ENCODE peak calls at places on chromosome 12, in eight cellular contexts. H, Y, N, P, V, Z, C and K are unnamed samples.

GRCh38 chr12:43579240-43579639 is 27.2 kb upstream of the ADAMTS20 start:
- DNase-seq in Z (no peak), Y (no peak), H (no peak), V (no peak), C (no peak), N (no peak), P (no peak), K (no peak)

GRCh38 chr12:51887476-51888315 is at the start of gene ANKRD33:
- DNase-seq in V (no peak), Z (no peak), P (no peak), Y (no peak), N (no peak), C (no peak), H (no peak), K (no peak)

GRCh38 chr12:6442799-6443198 is 2.0 kb upstream of the CD27 start:
- DNase-seq in Y (no peak), H (no peak), Z (no peak), C (no peak), N (no peak), V (no peak), P (peak), K (no peak)

GRCh38 chr12:10140001-10140400 is 10.0 kb upstream of the CLEC7A start:
- DNase-seq in V (peak), Y (no peak), H (peak), N (peak), P (peak), C (no peak), Z (peak), K (peak)

GRCh38 chr12:114293571-114294302 is 112.2 kb downstream of the TBX5 start:
- DNase-seq in V (no peak), H (no peak), N (no peak), P (no peak), C (no peak), Y (no peak), Z (no peak), K (no peak)

GRCh38 chr12:84376320-84376719 is 536.3 kb downstream of the SLC6A15 start:
- DNase-seq in N (no peak), Y (no peak), C (no peak), V (no peak), Z (no peak), P (no peak), H (no peak), K (no peak)

GRCh38 chr12:42609605-42610004 is 20.1 kb upstream of the PRICKLE1 start:
- DNase-seq in Y (no peak), H (no peak), C (no peak), N (no peak), Z (no peak), V (no peak), P (no peak), K (no peak)

GRCh38 chr12:57611810-57612710 is 825 bp downstream of the ARHGEF25 start:
- DNase-seq in Z (no peak), P (no peak), V (no peak), C (no peak), Y (no peak), N (no peak), H (no peak), K (no peak)

GRCh38 chr12:50188280-50188781 is 21.2 kb upstream of the CERS5 start:
- DNase-seq in H (no peak), Y (no peak), N (peak), C (no peak), P (no peak), Z (no peak), V (no peak), K (no peak)

GRCh38 chr12:14614704-14615121 is 47.0 kb upstream of the PLBD1 start:
- DNase-seq in C (no peak), V (no peak), H (no peak), Y (no peak), Z (no peak), N (no peak), P (peak), K (no peak)

GRCh38 chr12:116382456-116382902 is 105.0 kb upstream of the MED13L start:
- DNase-seq in H (no peak), C (no peak), N (peak), V (no peak), Y (no peak), P (no peak), Z (no peak), K (no peak)

GRCh38 chr12:50482566-50482965 is 22.2 kb upstream of the DIP2B start:
- DNase-seq in P (no peak), N (no peak), Z (no peak), H (no peak), Y (no peak), C (no peak), V (no peak), K (no peak)

GRCh38 chr12:120674172-120674571 is 12.8 kb upstream of the MLEC start:
- DNase-seq in P (peak), Y (no peak), N (no peak), V (no peak), C (no peak), Z (no peak), H (no peak), K (no peak)

GRCh38 chr12:52230364-52231281 is 2.4 kb upstream of the KRT7 start:
- DNase-seq in V (peak), P (no peak), H (peak), C (no peak), N (peak), Y (peak), Z (peak), K (no peak)

GRCh38 chr12:14256555-14257169 is 108.8 kb upstream of the ATF7IP start:
- DNase-seq in H (peak), N (peak), V (peak), Y (peak), P (peak), Z (peak), C (peak), K (peak)

GRCh38 chr12:41141076-41141475 is 47.0 kb upstream of the PDZRN4 start:
- DNase-seq in H (no peak), N (no peak), C (no peak), Z (no peak), P (no peak), V (no peak), Y (no peak), K (no peak)

GRCh38 chr12:4483885-4484823 is 38.5 kb upstream of the FGF6 start:
- DNase-seq in V (no peak), H (no peak), Y (no peak), P (no peak), C (no peak), N (no peak), Z (no peak), K (no peak)

GRCh38 chr12:27645671-27646070 is 50.6 kb upstream of the REP15 start:
- DNase-seq in C (no peak), Z (no peak), Y (no peak), V (no peak), N (no peak), P (no peak), H (no peak), K (no peak)

GRCh38 chr12:26369588-26369987 is 174.2 kb downstream of the SSPN start:
- DNase-seq in C (no peak), N (peak), Y (no peak), P (no peak), Z (no peak), H (peak), V (peak), K (peak)

GRCh38 chr12:120390540-120391120 is 21.7 kb upstream of the MSI1 start:
- DNase-seq in H (no peak), N (no peak), C (no peak), Y (no peak), Z (no peak), P (no peak), V (no peak), K (no peak)

GRCh38 chr12:57205186-57205585 is 11.4 kb upstream of the NXPH4 start:
- DNase-seq in Z (no peak), C (no peak), P (no peak), N (no peak), V (no peak), H (no peak), Y (no peak), K (no peak)

GRCh38 chr12:9122166-9122609 is 6.5 kb upstream of the A2M start:
- DNase-seq in N (no peak), Y (no peak), H (no peak), C (no peak), P (no peak), Z (no peak), V (no peak), K (no peak)

GRCh38 chr12:62693291-62694040 is 226.8 kb downstream of the MON2 start:
- DNase-seq in N (peak), C (no peak), Z (no peak), Y (no peak), H (no peak), V (no peak), P (no peak), K (no peak)

GRCh38 chr12:64650762-64651161 is 40.5 kb downstream of the RASSF3 start:
- DNase-seq in C (no peak), Y (no peak), V (peak), N (no peak), H (peak), Z (no peak), P (no peak), K (no peak)

GRCh38 chr12:66740257-66740656 is 61.4 kb upstream of the GRIP1 start:
- DNase-seq in C (no peak), Z (no peak), N (no peak), Y (no peak), P (no peak), H (no peak), V (peak), K (peak)

GRCh38 chr12:80837342-80837978 is 100.3 kb downstream of the LIN7A start:
- DNase-seq in Y (no peak), V (peak), N (peak), C (no peak), P (peak), H (peak), Z (peak), K (peak)

GRCh38 chr12:66118240-66118891 is 12.2 kb downstream of the LLPH start:
- DNase-seq in Y (no peak), N (no peak), Z (no peak), P (no peak), H (no peak), C (no peak), V (no peak), K (no peak)

GRCh38 chr12:32298917-32299316 is 100.4 kb upstream of the FGD4 start:
- DNase-seq in N (peak), V (no peak), P (no peak), H (peak), C (no peak), Y (no peak), Z (no peak), K (no peak)

GRCh38 chr12:13342971-13343370 is 146.4 kb downstream of the EMP1 start:
- DNase-seq in C (no peak), N (peak), P (peak), Z (no peak), V (peak), H (no peak), Y (no peak), K (peak)

GRCh38 chr12:116295327-116296263 is 18.1 kb upstream of the MED13L start:
- DNase-seq in N (peak), Z (no peak), H (no peak), V (no peak), Y (no peak), C (no peak), P (no peak), K (no peak)

GRCh38 chr12:54598966-54599365 is 10.5 kb upstream of the PPP1R1A start:
- DNase-seq in Z (no peak), H (no peak), V (no peak), N (no peak), P (no peak), C (no peak), Y (no peak), K (no peak)

GRCh38 chr12:3250576-3250975 is 173.4 kb downstream of the TSPAN9 start:
- DNase-seq in H (no peak), V (no peak), C (no peak), Y (no peak), Z (peak), N (no peak), P (no peak), K (no peak)

GRCh38 chr12:53695148-53696138 is 19.6 kb upstream of the ATP5MC2 start:
- DNase-seq in P (no peak), V (peak), C (no peak), H (no peak), Z (no peak), N (peak), Y (no peak), K (no peak)

GRCh38 chr12:56581418-56582145 is 48.5 kb downstream of the BAZ2A start:
- DNase-seq in P (peak), Z (no peak), V (peak), Y (no peak), H (no peak), N (no peak), C (no peak), K (no peak)

GRCh38 chr12:100995201-100995600 is 200.6 kb downstream of the ANO4 start:
- DNase-seq in V (peak), N (peak), Y (no peak), C (no peak), Z (no peak), H (no peak), P (peak), K (peak)

GRCh38 chr12:131189781-131190180 is 236.1 kb downstream of the ADGRD1 start:
- DNase-seq in C (no peak), V (no peak), Y (no peak), H (no peak), Z (no peak), P (no peak), N (no peak), K (no peak)

GRCh38 chr12:48881652-48882324 is 16.1 kb upstream of the RND1 start:
- DNase-seq in Y (no peak), C (no peak), N (no peak), Z (no peak), P (no peak), H (no peak), V (no peak), K (no peak)

GRCh38 chr12:48880647-48881046 is 15.0 kb upstream of the RND1 start:
- DNase-seq in Z (no peak), H (no peak), P (no peak), C (no peak), N (no peak), V (no peak), Y (no peak), K (no peak)

GRCh38 chr12:48883305-48884171 is 17.9 kb upstream of the RND1 start:
- DNase-seq in C (no peak), N (no peak), Y (no peak), V (no peak), Z (no peak), H (no peak), P (no peak), K (no peak)

GRCh38 chr12:48882972-48883304 is 17.3 kb upstream of the RND1 start:
- DNase-seq in H (no peak), Y (no peak), Z (no peak), N (no peak), V (no peak), C (no peak), P (no peak), K (no peak)

GRCh38 chr12:48882325-48882687 is 16.6 kb upstream of the RND1 start:
- DNase-seq in N (peak), C (no peak), P (no peak), V (peak), Y (no peak), Z (peak), H (no peak), K (no peak)
- H3K4me3 ChIP-seq in N (peak), C (peak), P (no peak), V (no peak), Y (peak), Z (peak), H (peak), K (no peak)

GRCh38 chr12:92602476-92602875 is 100.3 kb upstream of the PLEKHG7 start:
- DNase-seq in P (no peak), N (peak), H (peak), Z (no peak), C (no peak), Y (no peak), V (peak), K (peak)

GRCh38 chr12:92604786-92605185 is 98.0 kb upstream of the PLEKHG7 start:
- DNase-seq in C (no peak), N (no peak), V (no peak), P (no peak), Z (no peak), Y (no peak), H (no peak), K (no peak)

GRCh38 chr12:92602930-92603623 is 99.7 kb upstream of the PLEKHG7 start:
- DNase-seq in Y (no peak), N (no peak), P (no peak), H (no peak), Z (no peak), C (no peak), V (no peak), K (no peak)

GRCh38 chr12:92605621-92606170 is 97.1 kb upstream of the PLEKHG7 start:
- DNase-seq in N (peak), P (no peak), V (no peak), H (no peak), C (no peak), Y (no peak), Z (no peak), K (no peak)

GRCh38 chr12:92603741-92604432 is 98.9 kb upstream of the PLEKHG7 start:
- DNase-seq in N (no peak), V (no peak), Z (no peak), P (no peak), H (no peak), Y (no peak), C (no peak), K (no peak)
- TF ChIP-seq CTCF in N (peak), V (peak), Z (no peak), P (no peak), H (no peak), Y (no peak), C (no peak), K (peak)

GRCh38 chr12:110431957-110432587 is 18.1 kb downstream of the ARPC3 start:
- DNase-seq in C (no peak), P (peak), Z (no peak), V (no peak), H (no peak), Y (no peak), N (no peak), K (no peak)
- H3K4me3 ChIP-seq in C (peak), P (peak), Z (peak), V (peak), H (no peak), Y (peak), N (peak), K (peak)

GRCh38 chr12:123939716-123940626 is 32.7 kb downstream of the CCDC92 start:
- DNase-seq in N (no peak), C (no peak), Y (no peak), P (no peak), V (no peak), H (no peak), Z (no peak), K (no peak)

GRCh38 chr12:123937707-123938600 is 34.7 kb downstream of the CCDC92 start:
- DNase-seq in V (no peak), Z (no peak), H (no peak), N (peak), P (no peak), C (no peak), Y (no peak), K (no peak)

GRCh38 chr12:123940627-123940966 is 32.0 kb downstream of the CCDC92 start:
- DNase-seq in P (no peak), C (no peak), Z (no peak), Y (no peak), V (no peak), N (no peak), H (no peak), K (no peak)

GRCh38 chr12:123936956-123937706 is 35.5 kb downstream of the CCDC92 start:
- DNase-seq in H (no peak), N (no peak), Z (no peak), V (no peak), Y (no peak), C (no peak), P (no peak), K (no peak)

DNA sequence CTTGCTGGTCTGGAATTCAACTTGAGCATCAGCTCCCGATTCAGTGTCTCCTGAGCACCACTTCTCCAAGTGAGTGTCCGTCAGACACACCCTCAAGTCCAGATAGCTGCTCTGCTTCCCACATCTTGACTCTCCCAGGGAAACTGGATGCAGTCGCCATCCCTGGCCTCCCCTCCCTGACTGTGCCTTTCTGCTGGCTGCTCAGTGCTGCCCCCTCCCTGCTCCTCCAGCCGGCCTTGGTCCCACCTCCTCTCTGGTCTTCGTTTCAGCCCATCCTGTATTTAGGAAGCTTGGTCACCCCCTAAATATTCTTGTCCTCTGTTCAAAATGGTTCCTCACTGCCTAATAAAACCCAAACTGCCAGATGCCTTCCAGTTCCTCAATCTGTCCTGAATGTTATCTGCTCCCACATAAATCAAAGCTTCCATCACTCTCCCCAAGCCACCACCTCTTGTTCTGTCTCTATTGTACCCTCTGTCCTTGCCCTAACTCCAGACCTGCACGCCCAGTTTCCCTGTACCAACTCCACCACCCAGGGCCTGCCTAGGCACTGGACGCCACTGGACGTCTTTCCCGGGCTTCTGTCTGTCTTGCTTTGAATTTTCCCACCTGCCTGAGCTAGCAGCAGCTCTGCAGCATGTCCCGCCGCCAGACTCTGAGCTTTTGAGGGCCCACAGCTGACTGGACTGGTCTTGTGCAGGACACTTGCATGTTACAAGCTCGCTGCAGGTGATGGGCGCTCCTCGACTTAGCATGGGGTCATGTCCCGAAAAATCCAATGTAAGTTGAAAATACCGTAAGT is 33.8 kb downstream of the CCDC92 start:
- DNase-seq in N (no peak), Y (no peak), P (no peak), V (no peak), H (no peak), C (no peak), Z (no peak), K (no peak)
- TF ChIP-seq CTCF in N (peak), Y (peak), P (peak), V (peak), H (peak), C (no peak), Z (no peak), K (peak)

GRCh38 chr12:108046135-108046534 is 83.0 kb upstream of the WSCD2 start:
- DNase-seq in N (no peak), P (no peak), H (no peak), Y (no peak), C (no peak), Z (no peak), V (no peak), K (no peak)

GRCh38 chr12:108047130-108047550 is 81.9 kb upstream of the WSCD2 start:
- DNase-seq in Z (peak), C (no peak), V (no peak), N (peak), Y (no peak), P (no peak), H (no peak), K (no peak)

GRCh38 chr12:108048686-108049085 is 80.4 kb upstream of the WSCD2 start:
- DNase-seq in Y (no peak), Z (no peak), V (no peak), C (no peak), P (no peak), H (no peak), N (no peak), K (no peak)

GRCh38 chr12:108043750-108044149 is 85.3 kb upstream of the WSCD2 start:
- DNase-seq in Z (no peak), N (no peak), V (no peak), C (no peak), Y (no peak), H (no peak), P (no peak), K (no peak)

GRCh38 chr12:108046633-108047032 is 82.5 kb upstream of the WSCD2 start:
- DNase-seq in H (no peak), Y (no peak), C (no peak), P (no peak), Z (no peak), V (no peak), N (no peak), K (no peak)
- H3K4me3 ChIP-seq in H (no peak), Y (no peak), C (peak), P (no peak), Z (peak), V (no peak), N (peak), K (no peak)

DNA sequence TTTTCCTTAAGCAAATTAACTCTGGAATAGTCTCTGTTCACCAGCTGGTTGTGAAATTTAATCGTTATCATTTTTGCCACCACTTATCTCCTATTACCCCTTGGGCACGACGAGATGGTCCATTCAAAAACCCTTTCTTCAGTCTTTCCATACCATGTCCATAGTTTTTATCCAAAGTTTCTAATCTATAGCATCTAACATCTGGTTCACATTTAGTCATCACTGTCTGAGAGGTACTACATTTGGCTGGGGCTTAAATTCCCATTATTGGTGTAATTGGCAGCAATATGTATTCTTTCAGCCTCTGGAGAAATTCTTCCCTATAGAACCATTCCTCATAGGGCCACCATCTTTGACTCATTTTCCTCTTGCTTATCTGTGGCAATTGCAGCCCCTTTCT is 163.5 kb downstream of the CCER1 start:
- DNase-seq in N (no peak), P (no peak), V (no peak), C (no peak), Z (no peak), Y (no peak), H (no peak), K (no peak)
- TF ChIP-seq CTCF in N (no peak), P (no peak), V (no peak), C (no peak), Z (no peak), Y (no peak), H (no peak), K (no peak)